ENCODE peak calls at places on chromosome 10, in seven cellular contexts. R, S, Q, A, U, B and I are unnamed samples.

GRCh38 chr10:116274141-116274861 is 1.3 kb upstream of the GFRA1 start:
- DNase-seq in R (no peak), S (no peak), Q (no peak), A (peak; percentile 26), U (no peak), B (peak; percentile 33), I (peak; percentile 23)

GRCh38 chr10:47406870-47407648 is 23.0 kb upstream of the ZNF488 start:
- DNase-seq in R (peak; percentile 13), S (peak; percentile 88), Q (peak; percentile 79), A (no peak), U (peak; percentile 73), B (peak; percentile 64), I (no peak)

GRCh38 chr10:130799532-130799931 is 512.0 kb downstream of the TCERG1L start:
- DNase-seq in R (no peak), S (no peak), Q (no peak), A (no peak), U (no peak), B (no peak), I (no peak)

GRCh38 chr10:101759354-101760247 is 16.3 kb downstream of the FGF8 start:
- DNase-seq in R (no peak), S (no peak), Q (no peak), A (no peak), U (no peak), B (no peak), I (no peak)

GRCh38 chr10:75547391-75548298 is 116.2 kb downstream of the LRMDA start:
- DNase-seq in R (no peak), S (peak; percentile 40), Q (peak; percentile 73), A (peak; percentile 94), U (peak; percentile 9), B (peak; percentile 58), I (no peak)

GRCh38 chr10:100140070-100140469 is 45.8 kb downstream of the ERLIN1 start:
- DNase-seq in R (no peak), S (no peak), Q (no peak), A (no peak), U (no peak), B (no peak), I (no peak)

GRCh38 chr10:113028393-113029054 is 78.5 kb downstream of the TCF7L2 start:
- DNase-seq in R (no peak), S (no peak), Q (no peak), A (no peak), U (no peak), B (no peak), I (no peak)

GRCh38 chr10:3225589-3225988 is 53.0 kb upstream of the PITRM1 start:
- DNase-seq in R (no peak), S (peak; percentile 52), Q (peak; percentile 78), A (no peak), U (peak; percentile 69), B (peak; percentile 16), I (no peak)

GRCh38 chr10:120455004-120455403 is 2.0 kb upstream of the PLPP4 start:
- DNase-seq in R (no peak), S (peak; percentile 96), Q (no peak), A (no peak), U (no peak), B (no peak), I (no peak)

GRCh38 chr10:113187066-113187777 is 237.2 kb downstream of the TCF7L2 start:
- DNase-seq in R (no peak), S (no peak), Q (peak; percentile 23), A (no peak), U (no peak), B (peak; percentile 14), I (no peak)

GRCh38 chr10:129031233-129032150 is 435.5 kb upstream of the MGMT start:
- DNase-seq in R (no peak), S (no peak), Q (peak; percentile 59), A (peak; percentile 66), U (peak; percentile 12), B (peak; percentile 54), I (peak; percentile 47)

GRCh38 chr10:19144206-19144605 is 95.6 kb downstream of the MALRD1 start:
- DNase-seq in R (no peak), S (no peak), Q (no peak), A (no peak), U (no peak), B (no peak), I (no peak)

GRCh38 chr10:78575400-78575799 is 493.4 kb upstream of the ZMIZ1 start:
- DNase-seq in R (no peak), S (no peak), Q (peak; percentile 4), A (no peak), U (no peak), B (no peak), I (no peak)

GRCh38 chr10:133189256-133189655 is 29.2 kb downstream of the KNDC1 start:
- DNase-seq in R (no peak), S (no peak), Q (no peak), A (no peak), U (no peak), B (no peak), I (no peak)

GRCh38 chr10:44393834-44394547 is 9.1 kb upstream of the CXCL12 start:
- DNase-seq in R (no peak), S (no peak), Q (no peak), A (no peak), U (no peak), B (no peak), I (no peak)

GRCh38 chr10:26805567-26806245 is 55.1 kb downstream of the ABI1 start:
- DNase-seq in R (peak; percentile 13), S (peak; percentile 37), Q (peak; percentile 42), A (no peak), U (peak; percentile 77), B (peak; percentile 22), I (no peak)

DNA sequence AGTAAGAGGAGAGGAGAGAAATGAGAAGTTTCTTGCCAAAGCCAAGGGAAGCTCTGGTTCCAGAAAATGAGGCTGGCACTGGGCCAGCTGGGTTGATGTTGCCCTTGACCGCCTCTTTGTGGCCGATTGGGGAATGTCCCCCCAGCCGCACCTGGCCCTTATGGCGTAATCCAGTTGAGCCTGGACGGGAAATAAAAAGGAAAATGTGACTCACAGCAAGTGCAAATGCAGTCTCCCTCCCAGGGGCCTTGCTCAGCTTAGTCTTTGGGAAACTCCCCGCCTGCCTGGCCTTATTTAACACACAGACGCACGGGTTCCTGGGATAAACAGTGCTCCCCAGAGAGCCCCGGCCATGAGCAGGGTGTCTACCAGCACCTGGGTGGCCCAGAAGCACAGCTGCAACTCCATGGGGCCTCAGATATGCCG is 174.8 kb downstream of the KIAA1217 start:
- DNase-seq in R (peak; percentile 95), S (peak; percentile 75), Q (peak; percentile 100), A (peak; percentile 94), U (peak; percentile 98), B (peak; percentile 92), I (peak; percentile 74)
- TF ChIP-seq CTCF in R (peak; percentile 57), S (peak; percentile 59), Q (peak; percentile 66), A (peak; percentile 70), U (peak; percentile 68), B (no peak), I (peak; percentile 52)

GRCh38 chr10:110376021-110376773 is 71.5 kb upstream of the SMNDC1 start:
- DNase-seq in R (no peak), S (no peak), Q (no peak), A (no peak), U (no peak), B (no peak), I (no peak)
- TF ChIP-seq CTCF in R (no peak), S (no peak), Q (no peak), A (no peak), U (no peak), B (no peak), I (no peak)

DNA sequence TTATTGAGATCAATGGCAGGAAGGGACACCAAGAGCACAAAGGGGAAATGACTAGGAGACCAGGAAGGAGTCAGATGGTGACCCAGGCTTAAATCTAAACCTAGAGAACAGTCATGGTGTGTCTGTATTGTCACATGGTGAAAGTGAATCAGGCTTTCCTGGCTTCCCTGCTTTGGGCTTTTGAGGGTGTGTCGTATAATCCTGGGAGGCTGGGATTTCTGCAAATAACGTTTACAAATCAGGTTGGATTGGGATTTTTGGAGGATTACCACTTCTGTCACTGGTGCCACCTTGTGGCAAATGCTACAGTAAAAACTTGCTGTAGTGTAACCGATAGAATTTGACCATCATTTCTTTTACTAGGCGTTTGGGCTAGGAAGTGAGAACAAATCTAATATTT is 502.6 kb downstream of the NRG3 start:
- DNase-seq in R (no peak), S (no peak), Q (peak; percentile 77), A (no peak), U (no peak), B (peak; percentile 13), I (peak; percentile 17)
- TF ChIP-seq CTCF in R (no peak), S (peak; percentile 13), Q (peak; percentile 44), A (peak; percentile 35), U (no peak), B (no peak), I (peak; percentile 50)

GRCh38 chr10:72061491-72061890 is 26.9 kb downstream of the SPOCK2 start:
- DNase-seq in R (no peak), S (no peak), Q (no peak), A (no peak), U (no peak), B (no peak), I (no peak)
- TF ChIP-seq CTCF in R (peak; percentile 15), S (peak; percentile 42), Q (peak; percentile 21), A (peak; percentile 19), U (peak; percentile 21), B (no peak), I (peak; percentile 59)

GRCh38 chr10:94683214-94684054 is at the start of gene CYP2C18:
- DNase-seq in R (no peak), S (no peak), Q (no peak), A (no peak), U (no peak), B (no peak), I (no peak)

GRCh38 chr10:94678475-94678874 is 5.1 kb upstream of the CYP2C18 start:
- DNase-seq in R (no peak), S (no peak), Q (no peak), A (no peak), U (no peak), B (no peak), I (no peak)

GRCh38 chr10:94673614-94674321 is 9.8 kb upstream of the CYP2C18 start:
- DNase-seq in R (no peak), S (no peak), Q (peak; percentile 4), A (no peak), U (no peak), B (no peak), I (no peak)

GRCh38 chr10:94680544-94680943 is 3.0 kb upstream of the CYP2C18 start:
- DNase-seq in R (no peak), S (no peak), Q (peak; percentile 1), A (no peak), U (no peak), B (peak; percentile 1), I (no peak)

DNA sequence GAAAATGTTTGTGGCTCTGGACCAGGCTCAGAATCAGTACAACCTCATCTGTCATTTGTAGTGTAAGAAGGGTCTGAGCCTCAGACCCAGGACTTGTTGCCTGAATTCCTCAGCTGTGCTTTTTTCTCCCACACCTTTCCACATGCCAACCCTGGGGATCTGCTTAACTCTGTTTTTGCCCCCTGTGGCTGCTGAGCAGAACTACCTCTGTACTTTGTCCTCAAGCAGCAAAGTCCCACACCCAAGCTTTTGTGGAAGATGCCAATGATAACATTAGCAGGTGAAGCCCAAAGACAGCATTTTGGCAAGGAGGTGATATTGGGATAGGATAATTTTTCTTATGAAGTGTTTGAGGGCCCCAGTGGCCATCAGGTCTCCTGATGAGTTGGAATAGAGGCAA is 5.8 kb upstream of the CYP2C18 start:
- DNase-seq in R (no peak), S (no peak), Q (no peak), A (no peak), U (no peak), B (no peak), I (no peak)
- TF ChIP-seq CTCF in R (no peak), S (no peak), Q (peak; percentile 9), A (no peak), U (no peak), B (no peak), I (no peak)

GRCh38 chr10:71743866-71744265 is 24.3 kb upstream of the C10orf105 start:
- DNase-seq in R (no peak), S (no peak), Q (no peak), A (no peak), U (no peak), B (no peak), I (no peak)
- TF ChIP-seq CTCF in R (no peak), S (no peak), Q (no peak), A (no peak), U (no peak), B (no peak), I (no peak)